ENCODE peak calls at places on chromosome 18, in four cellular contexts. O is esophagus squamous epithelium, E is GM03348, H is left ventricle myocardium superior. M is an unnamed sample.

GRCh38 chr18:79600141-79600540 is 79.5 kb upstream of the CTDP1 start:
- DNase-seq in H (peak), E (no peak), O (no peak), M (no peak)

GRCh38 chr18:4204151-4204720 is 250.9 kb downstream of the DLGAP1 start:
- DNase-seq in O (no peak), E (no peak), H (no peak), M (no peak)

GRCh38 chr18:13232060-13232917 is 13.7 kb downstream of the LDLRAD4 start:
- DNase-seq in H (peak), E (peak), O (no peak), M (no peak)

GRCh38 chr18:32742620-32743019 is 30.2 kb downstream of the KLHL14 start:
- DNase-seq in E (no peak), O (no peak), H (no peak), M (no peak)

GRCh38 chr18:45169610-45170009 is 445.7 kb upstream of the SLC14A2 start:
- DNase-seq in E (peak), H (peak), O (no peak), M (peak)

GRCh38 chr18:47917923-47918610 is 12.4 kb downstream of the SMAD2 start:
- DNase-seq in E (no peak), H (no peak), O (no peak), M (no peak)

GRCh38 chr18:47283476-47283875 is 32.0 kb upstream of the SKOR2 start:
- DNase-seq in H (no peak), E (peak), O (no peak), M (peak)

GRCh38 chr18:45978084-45978483 is 11.0 kb upstream of the EPG5 start:
- DNase-seq in H (no peak), O (no peak), E (no peak), M (no peak)

GRCh38 chr18:41992698-41993097 is 37.7 kb downstream of the PIK3C3 start:
- DNase-seq in H (no peak), E (no peak), O (no peak), M (no peak)

GRCh38 chr18:55360061-55360460 is 227.9 kb downstream of the TCF4 start:
- DNase-seq in E (no peak), O (no peak), H (no peak), M (no peak)

GRCh38 chr18:60090170-60090569 is 190.4 kb downstream of the PMAIP1 start:
- DNase-seq in O (no peak), H (no peak), E (no peak), M (no peak)

GRCh38 chr18:46096651-46097300 is 1.3 kb downstream of the ATP5F1A start:
- DNase-seq in E (no peak), O (no peak), H (peak), M (peak)

GRCh38 chr18:60448487-60449267 is 76.1 kb upstream of the MC4R start:
- DNase-seq in E (no peak), O (no peak), H (no peak), M (no peak)

GRCh38 chr18:55406374-55407045 is 181.5 kb downstream of the TCF4 start:
- DNase-seq in O (no peak), E (no peak), H (no peak), M (no peak)

GRCh38 chr18:62596145-62597005 is 73.5 kb downstream of the ZCCHC2 start:
- DNase-seq in O (no peak), E (peak), H (peak), M (peak)

GRCh38 chr18:68024716-68025115 is 508.2 kb upstream of the DSEL start:
- DNase-seq in O (no peak), E (peak), H (no peak), M (peak)

GRCh38 chr18:9546468-9546867 is 67.9 kb downstream of the PPP4R1 start:
- DNase-seq in H (no peak), E (no peak), O (no peak), M (no peak)

GRCh38 chr18:79521806-79522205 is 126.1 kb downstream of the NFATC1 start:
- DNase-seq in E (no peak), H (no peak), O (no peak), M (no peak)

GRCh38 chr18:23300211-23300887 is 152.7 kb upstream of the RIOK3 start:
- DNase-seq in H (no peak), E (no peak), O (no peak), M (no peak)

GRCh38 chr18:36391426-36392145 is 94.1 kb downstream of the FHOD3 start:
- DNase-seq in O (no peak), E (no peak), H (no peak), M (no peak)

GRCh38 chr18:76401496-76401895 is 93.5 kb downstream of the ZNF516 start:
- DNase-seq in H (no peak), O (peak), E (no peak), M (no peak)

GRCh38 chr18:49878567-49878966 is 65.2 kb upstream of the ACAA2 start:
- DNase-seq in H (no peak), E (no peak), O (no peak), M (no peak)

GRCh38 chr18:74380916-74381315 is 65.3 kb downstream of the C18orf63 start:
- DNase-seq in O (no peak), H (no peak), E (no peak), M (no peak)

GRCh38 chr18:44732604-44733003 is 51.9 kb downstream of the SETBP1 start:
- DNase-seq in E (no peak), H (no peak), O (no peak), M (no peak)

GRCh38 chr18:45910405-45911023 is 56.6 kb downstream of the EPG5 start:
- DNase-seq in H (peak), O (no peak), E (peak), M (peak)

GRCh38 chr18:47345996-47346395 is 94.5 kb upstream of the SKOR2 start:
- DNase-seq in E (no peak), H (no peak), O (no peak), M (no peak)

GRCh38 chr18:69128978-69129377 is 271.7 kb upstream of the DOK6 start:
- DNase-seq in O (no peak), H (no peak), E (no peak), M (no peak)

GRCh38 chr18:49865401-49865800 is 52.1 kb upstream of the ACAA2 start:
- DNase-seq in H (peak), E (no peak), O (no peak), M (no peak)

GRCh38 chr18:76824136-76824676 is 1.8 kb downstream of the ZNF236 start:
- DNase-seq in O (no peak), H (no peak), E (no peak), M (no peak)

GRCh38 chr18:22169889-22170420 is 566 bp downstream of the GATA6 start:
- DNase-seq in O (no peak), H (peak), E (peak), M (peak)

GRCh38 chr18:73697395-73697794 is 450.2 kb downstream of the FBXO15 start:
- DNase-seq in H (no peak), E (no peak), O (no peak), M (no peak)

GRCh38 chr18:55264108-55264507 is 304.8 kb upstream of the CCDC68 start:
- DNase-seq in E (no peak), O (no peak), H (no peak), M (no peak)

M was measured in AG20443.